ENCODE peak calls at places on chromosomes 13 and 19, in ten cellular contexts. One of them, this sample, is unnamed. For H3K4me1, the result is how much of the 10 kb centered on the place peaks cover.

GRCh38 chr19:4053423-4054324 is 13.0 kb downstream of the ZBTB7A start:
- DNase-seq in heart right ventricle: no peak
- DNase-seq in Peyer's patch: peak
- DNase-seq in thyroid gland: no peak
- DNase-seq in CD8-positive, alpha-beta T cell: no peak
- DNase-seq in naive thymus-derived CD4-positive, alpha-beta T cell: no peak
- DNase-seq in tibial artery: no peak
- DNase-seq in GM23248: peak
- DNase-seq in RWPE2: no peak
- DNase-seq in endothelial cell of umbilical vein: no peak
- DNase-seq in this sample: no peak

GRCh38 chr19:41808663-41809566 is 12.5 kb downstream of the CEACAM3 start:
- DNase-seq in heart right ventricle: peak
- DNase-seq in Peyer's patch: no peak
- DNase-seq in thyroid gland: no peak
- DNase-seq in CD8-positive, alpha-beta T cell: no peak
- DNase-seq in naive thymus-derived CD4-positive, alpha-beta T cell: no peak
- DNase-seq in tibial artery: peak
- DNase-seq in GM23248: no peak
- DNase-seq in RWPE2: no peak
- DNase-seq in endothelial cell of umbilical vein: no peak
- DNase-seq in this sample: no peak

GRCh38 chr13:58134012-58134411 is 502.5 kb downstream of the PCDH17 start:
- DNase-seq in heart right ventricle: no peak
- DNase-seq in Peyer's patch: no peak
- DNase-seq in thyroid gland: no peak
- DNase-seq in CD8-positive, alpha-beta T cell: no peak
- DNase-seq in naive thymus-derived CD4-positive, alpha-beta T cell: no peak
- DNase-seq in tibial artery: no peak
- DNase-seq in GM23248: no peak
- DNase-seq in RWPE2: no peak
- DNase-seq in endothelial cell of umbilical vein: no peak
- DNase-seq in this sample: no peak

GRCh38 chr19:35268546-35269424 is at the start of gene USF2:
- DNase-seq in heart right ventricle: peak
- DNase-seq in Peyer's patch: peak
- DNase-seq in thyroid gland: peak
- DNase-seq in CD8-positive, alpha-beta T cell: peak
- DNase-seq in naive thymus-derived CD4-positive, alpha-beta T cell: peak
- DNase-seq in tibial artery: peak
- DNase-seq in GM23248: peak
- DNase-seq in RWPE2: peak
- DNase-seq in endothelial cell of umbilical vein: peak
- DNase-seq in this sample: peak

GRCh38 chr19:49613374-49613773 is 22.4 kb downstream of the PRR12 start:
- DNase-seq in heart right ventricle: no peak
- DNase-seq in Peyer's patch: no peak
- DNase-seq in thyroid gland: no peak
- DNase-seq in CD8-positive, alpha-beta T cell: no peak
- DNase-seq in naive thymus-derived CD4-positive, alpha-beta T cell: no peak
- DNase-seq in tibial artery: no peak
- DNase-seq in GM23248: peak
- DNase-seq in RWPE2: no peak
- DNase-seq in endothelial cell of umbilical vein: peak
- DNase-seq in this sample: no peak

GRCh38 chr19:32287811-32288227 is 57.6 kb upstream of the ZNF507 start:
- DNase-seq in heart right ventricle: peak
- DNase-seq in Peyer's patch: peak
- DNase-seq in thyroid gland: peak
- DNase-seq in CD8-positive, alpha-beta T cell: no peak
- DNase-seq in naive thymus-derived CD4-positive, alpha-beta T cell: no peak
- DNase-seq in tibial artery: peak
- DNase-seq in GM23248: peak
- DNase-seq in RWPE2: no peak
- DNase-seq in endothelial cell of umbilical vein: peak
- DNase-seq in this sample: no peak

GRCh38 chr13:101726681-101727080 is 274.2 kb downstream of the ITGBL1 start:
- DNase-seq in heart right ventricle: no peak
- DNase-seq in Peyer's patch: no peak
- DNase-seq in thyroid gland: no peak
- DNase-seq in CD8-positive, alpha-beta T cell: no peak
- DNase-seq in naive thymus-derived CD4-positive, alpha-beta T cell: no peak
- DNase-seq in tibial artery: no peak
- DNase-seq in GM23248: no peak
- DNase-seq in RWPE2: no peak
- DNase-seq in endothelial cell of umbilical vein: no peak
- DNase-seq in this sample: no peak

GRCh38 chr13:29591310-29591709 is 4.2 kb downstream of the SLC7A1 start:
- DNase-seq in heart right ventricle: no peak
- DNase-seq in Peyer's patch: no peak
- DNase-seq in thyroid gland: no peak
- DNase-seq in CD8-positive, alpha-beta T cell: no peak
- DNase-seq in naive thymus-derived CD4-positive, alpha-beta T cell: no peak
- DNase-seq in tibial artery: no peak
- DNase-seq in GM23248: peak
- DNase-seq in RWPE2: no peak
- DNase-seq in endothelial cell of umbilical vein: peak
- DNase-seq in this sample: no peak

GRCh38 chr13:45055198-45055901 is 65.0 kb upstream of the GTF2F2 start:
- DNase-seq in heart right ventricle: no peak
- DNase-seq in Peyer's patch: no peak
- DNase-seq in thyroid gland: no peak
- DNase-seq in CD8-positive, alpha-beta T cell: no peak
- DNase-seq in naive thymus-derived CD4-positive, alpha-beta T cell: no peak
- DNase-seq in tibial artery: no peak
- DNase-seq in GM23248: peak
- DNase-seq in RWPE2: peak
- DNase-seq in endothelial cell of umbilical vein: peak
- DNase-seq in this sample: no peak

GRCh38 chr19:55536951-55537740 is at the start of gene SBK2:
- DNase-seq in heart right ventricle: no peak
- DNase-seq in Peyer's patch: no peak
- DNase-seq in thyroid gland: no peak
- DNase-seq in CD8-positive, alpha-beta T cell: no peak
- DNase-seq in naive thymus-derived CD4-positive, alpha-beta T cell: no peak
- DNase-seq in tibial artery: no peak
- DNase-seq in GM23248: no peak
- DNase-seq in RWPE2: no peak
- DNase-seq in endothelial cell of umbilical vein: no peak
- DNase-seq in this sample: no peak

GRCh38 chr13:46288570-46289259 is 77.0 kb downstream of the LRRC63 start:
- DNase-seq in heart right ventricle: no peak
- DNase-seq in Peyer's patch: no peak
- DNase-seq in thyroid gland: no peak
- DNase-seq in CD8-positive, alpha-beta T cell: no peak
- DNase-seq in naive thymus-derived CD4-positive, alpha-beta T cell: peak
- DNase-seq in tibial artery: no peak
- DNase-seq in GM23248: peak
- DNase-seq in RWPE2: no peak
- DNase-seq in endothelial cell of umbilical vein: peak
- DNase-seq in this sample: no peak

GRCh38 chr13:65940720-65941119 is 1289.4 kb downstream of the PCDH9 start:
- DNase-seq in heart right ventricle: peak
- DNase-seq in Peyer's patch: no peak
- DNase-seq in thyroid gland: no peak
- DNase-seq in CD8-positive, alpha-beta T cell: no peak
- DNase-seq in naive thymus-derived CD4-positive, alpha-beta T cell: no peak
- DNase-seq in tibial artery: no peak
- DNase-seq in GM23248: no peak
- DNase-seq in RWPE2: no peak
- DNase-seq in endothelial cell of umbilical vein: no peak
- DNase-seq in this sample: no peak

GRCh38 chr13:73914119-73914518 is 220.1 kb downstream of the KLF12 start:
- DNase-seq in heart right ventricle: no peak
- DNase-seq in Peyer's patch: no peak
- DNase-seq in thyroid gland: no peak
- DNase-seq in CD8-positive, alpha-beta T cell: no peak
- DNase-seq in naive thymus-derived CD4-positive, alpha-beta T cell: no peak
- DNase-seq in tibial artery: no peak
- DNase-seq in GM23248: peak
- DNase-seq in RWPE2: no peak
- DNase-seq in endothelial cell of umbilical vein: no peak
- DNase-seq in this sample: no peak
- H3K4me3 ChIP-seq in heart right ventricle: no peak
- H3K4me3 ChIP-seq in Peyer's patch: no peak
- H3K4me3 ChIP-seq in thyroid gland: no peak
- H3K4me3 ChIP-seq in CD8-positive, alpha-beta T cell: no peak
- H3K4me3 ChIP-seq in naive thymus-derived CD4-positive, alpha-beta T cell: no peak
- H3K4me3 ChIP-seq in tibial artery: no peak
- H3K4me3 ChIP-seq in GM23248: no peak
- H3K4me3 ChIP-seq in RWPE2: no peak
- H3K4me3 ChIP-seq in endothelial cell of umbilical vein: no peak
- H3K4me3 ChIP-seq in this sample: no peak

GRCh38 chr13:106498158-106498557 is 37.3 kb downstream of the EFNB2 start:
- DNase-seq in heart right ventricle: no peak
- DNase-seq in Peyer's patch: no peak
- DNase-seq in thyroid gland: no peak
- DNase-seq in CD8-positive, alpha-beta T cell: no peak
- DNase-seq in naive thymus-derived CD4-positive, alpha-beta T cell: no peak
- DNase-seq in tibial artery: no peak
- DNase-seq in GM23248: no peak
- DNase-seq in RWPE2: no peak
- DNase-seq in endothelial cell of umbilical vein: no peak
- DNase-seq in this sample: no peak
- H3K4me1 ChIP-seq in heart right ventricle: under half
- H3K4me1 ChIP-seq in Peyer's patch: under half
- H3K4me1 ChIP-seq in thyroid gland: under half
- H3K4me1 ChIP-seq in CD8-positive, alpha-beta T cell: under half
- H3K4me1 ChIP-seq in naive thymus-derived CD4-positive, alpha-beta T cell: under half
- H3K4me1 ChIP-seq in tibial artery: under half
- H3K4me1 ChIP-seq in GM23248: under half
- H3K4me1 ChIP-seq in RWPE2: under half
- H3K4me1 ChIP-seq in endothelial cell of umbilical vein: under half
- H3K4me1 ChIP-seq in this sample: under half

DNA sequence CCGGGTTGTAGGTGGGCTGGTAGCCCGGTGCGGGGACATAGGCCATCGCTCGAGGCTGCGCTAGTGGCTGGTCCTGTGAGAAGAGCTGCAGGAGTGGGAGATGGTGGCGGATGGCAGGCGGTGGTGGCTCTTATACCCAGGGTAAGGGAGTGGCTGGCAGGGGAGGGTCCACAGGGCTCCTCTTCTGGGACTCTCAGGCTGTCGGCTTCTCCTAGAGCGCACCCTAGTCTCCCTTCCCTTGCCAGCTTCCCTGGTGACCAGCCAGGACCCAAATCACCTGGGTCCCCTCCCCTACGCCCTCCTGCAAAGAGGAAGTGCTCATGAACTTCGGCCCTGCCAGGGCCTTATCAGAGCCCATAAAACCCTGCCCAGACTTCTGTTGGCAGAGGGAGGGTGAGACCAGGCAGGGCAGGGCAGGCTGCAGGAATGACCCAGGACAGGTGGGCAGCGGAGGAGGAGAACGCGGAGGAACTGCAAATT is at the start of gene LGALS4:
- DNase-seq in heart right ventricle: no peak
- DNase-seq in Peyer's patch: peak
- DNase-seq in thyroid gland: no peak
- DNase-seq in CD8-positive, alpha-beta T cell: no peak
- DNase-seq in naive thymus-derived CD4-positive, alpha-beta T cell: no peak
- DNase-seq in tibial artery: no peak
- DNase-seq in GM23248: no peak
- DNase-seq in RWPE2: no peak
- DNase-seq in endothelial cell of umbilical vein: no peak
- DNase-seq in this sample: no peak
- H3K4me3 ChIP-seq in heart right ventricle: no peak
- H3K4me3 ChIP-seq in Peyer's patch: peak
- H3K4me3 ChIP-seq in thyroid gland: no peak
- H3K4me3 ChIP-seq in CD8-positive, alpha-beta T cell: no peak
- H3K4me3 ChIP-seq in naive thymus-derived CD4-positive, alpha-beta T cell: no peak
- H3K4me3 ChIP-seq in tibial artery: no peak
- H3K4me3 ChIP-seq in GM23248: no peak
- H3K4me3 ChIP-seq in RWPE2: no peak
- H3K4me3 ChIP-seq in endothelial cell of umbilical vein: no peak
- H3K4me3 ChIP-seq in this sample: no peak

GRCh38 chr13:41059466-41059865 is 1.8 kb upstream of the WBP4 start:
- DNase-seq in heart right ventricle: no peak
- DNase-seq in Peyer's patch: no peak
- DNase-seq in thyroid gland: no peak
- DNase-seq in CD8-positive, alpha-beta T cell: no peak
- DNase-seq in naive thymus-derived CD4-positive, alpha-beta T cell: no peak
- DNase-seq in tibial artery: no peak
- DNase-seq in GM23248: peak
- DNase-seq in RWPE2: no peak
- DNase-seq in endothelial cell of umbilical vein: peak
- DNase-seq in this sample: no peak

GRCh38 chr13:41060723-41061074 is 610 bp upstream of the WBP4 start:
- DNase-seq in heart right ventricle: peak
- DNase-seq in Peyer's patch: no peak
- DNase-seq in thyroid gland: peak
- DNase-seq in CD8-positive, alpha-beta T cell: peak
- DNase-seq in naive thymus-derived CD4-positive, alpha-beta T cell: peak
- DNase-seq in tibial artery: peak
- DNase-seq in GM23248: peak
- DNase-seq in RWPE2: peak
- DNase-seq in endothelial cell of umbilical vein: peak
- DNase-seq in this sample: peak

GRCh38 chr13:41059896-41060722 is 1.2 kb upstream of the WBP4 start:
- DNase-seq in heart right ventricle: peak
- DNase-seq in Peyer's patch: peak
- DNase-seq in thyroid gland: peak
- DNase-seq in CD8-positive, alpha-beta T cell: peak
- DNase-seq in naive thymus-derived CD4-positive, alpha-beta T cell: no peak
- DNase-seq in tibial artery: peak
- DNase-seq in GM23248: peak
- DNase-seq in RWPE2: peak
- DNase-seq in endothelial cell of umbilical vein: peak
- DNase-seq in this sample: peak

GRCh38 chr13:41061914-41062837 is 867 bp downstream of the WBP4 start:
- DNase-seq in heart right ventricle: no peak
- DNase-seq in Peyer's patch: no peak
- DNase-seq in thyroid gland: no peak
- DNase-seq in CD8-positive, alpha-beta T cell: no peak
- DNase-seq in naive thymus-derived CD4-positive, alpha-beta T cell: no peak
- DNase-seq in tibial artery: no peak
- DNase-seq in GM23248: peak
- DNase-seq in RWPE2: no peak
- DNase-seq in endothelial cell of umbilical vein: peak
- DNase-seq in this sample: no peak

DNA sequence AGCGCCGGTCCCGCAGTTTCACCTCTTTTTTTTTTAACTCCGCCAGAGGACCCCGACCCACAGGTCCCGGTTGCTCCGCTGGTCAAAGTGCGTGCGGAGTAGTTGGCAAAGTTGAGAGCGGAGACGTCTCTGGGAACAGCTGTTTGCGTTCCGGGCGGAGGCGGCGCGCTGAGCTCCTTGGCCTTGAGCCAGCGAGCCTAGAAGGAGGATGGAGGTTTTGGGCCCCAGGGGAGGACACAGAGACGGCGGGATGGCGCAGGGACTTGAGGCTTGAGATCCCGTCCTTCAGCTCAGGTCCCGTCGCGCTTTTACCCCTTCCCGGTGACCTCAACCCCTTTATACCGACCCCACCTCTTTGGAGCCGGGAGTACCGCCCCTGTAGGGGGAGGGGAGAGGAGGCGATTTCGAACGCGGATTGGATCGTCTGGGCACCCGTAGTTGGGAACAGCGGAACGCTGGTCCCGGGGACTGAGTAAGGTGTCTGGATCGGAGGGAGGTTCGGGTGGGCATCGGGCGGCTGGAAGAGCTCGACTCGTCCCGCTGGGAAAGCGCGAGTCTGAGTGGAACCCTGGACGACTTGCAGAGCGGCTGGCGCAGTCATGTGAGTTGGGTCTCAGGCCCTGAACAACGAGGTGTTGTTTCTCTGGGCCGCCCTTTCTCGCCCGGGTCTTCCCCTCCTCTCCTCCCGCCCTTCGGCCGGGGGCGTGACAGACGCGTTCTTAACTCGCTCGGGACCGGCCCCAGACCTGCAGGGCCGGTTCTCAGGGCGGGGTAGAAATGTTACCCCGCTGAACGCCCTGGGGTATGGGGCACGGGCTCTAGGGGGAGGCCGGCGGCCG is at the start of gene WBP4:
- DNase-seq in heart right ventricle: peak
- DNase-seq in Peyer's patch: peak
- DNase-seq in thyroid gland: peak
- DNase-seq in CD8-positive, alpha-beta T cell: peak
- DNase-seq in naive thymus-derived CD4-positive, alpha-beta T cell: peak
- DNase-seq in tibial artery: peak
- DNase-seq in GM23248: peak
- DNase-seq in RWPE2: peak
- DNase-seq in endothelial cell of umbilical vein: peak
- DNase-seq in this sample: peak
- H3K4me1 ChIP-seq in heart right ventricle: under half
- H3K4me1 ChIP-seq in Peyer's patch: under half
- H3K4me1 ChIP-seq in thyroid gland: under half
- H3K4me1 ChIP-seq in CD8-positive, alpha-beta T cell: under half
- H3K4me1 ChIP-seq in naive thymus-derived CD4-positive, alpha-beta T cell: under half
- H3K4me1 ChIP-seq in tibial artery: half or more
- H3K4me1 ChIP-seq in GM23248: half or more
- H3K4me1 ChIP-seq in RWPE2: under half
- H3K4me1 ChIP-seq in endothelial cell of umbilical vein: under half
- H3K4me1 ChIP-seq in this sample: under half